ENCODE peak calls at places on chromosomes 7 and 10, in six cellular contexts. Y, Z, E, K, N and S are unnamed samples.

GRCh38 chr7:95632609-95633008 is 36.3 kb upstream of the PDK4 start:
- DNase-seq in Y (no peak), Z (no peak), E (no peak), K (no peak), N (no peak), S (no peak)

GRCh38 chr7:80060218-80060806 is 74.3 kb upstream of the GNAI1 start:
- DNase-seq in Y (no peak), Z (no peak), E (peak), K (peak), N (no peak), S (no peak)

GRCh38 chr7:129553861-129554530 is 51.7 kb downstream of the SMKR1 start:
- DNase-seq in Y (no peak), Z (no peak), E (no peak), K (no peak), N (no peak), S (no peak)

GRCh38 chr7:128030999-128031681 is at the start of gene LRRC4:
- DNase-seq in Y (no peak), Z (peak), E (peak), K (peak), N (no peak), S (no peak)

GRCh38 chr10:96281444-96282029 is 10.2 kb upstream of the BLNK start:
- DNase-seq in Y (no peak), Z (no peak), E (no peak), K (no peak), N (no peak), S (no peak)

GRCh38 chr10:90530526-90530925 is 327.3 kb downstream of the HTR7 start:
- DNase-seq in Y (no peak), Z (no peak), E (no peak), K (no peak), N (no peak), S (no peak)

GRCh38 chr10:111087331-111087756 is 10.5 kb downstream of the ADRA2A start:
- DNase-seq in Y (no peak), Z (no peak), E (no peak), K (no peak), N (no peak), S (no peak)

GRCh38 chr10:104297697-104298660 is 29.0 kb downstream of the GSTO2 start:
- DNase-seq in Y (peak), Z (no peak), E (no peak), K (no peak), N (no peak), S (no peak)

DNA sequence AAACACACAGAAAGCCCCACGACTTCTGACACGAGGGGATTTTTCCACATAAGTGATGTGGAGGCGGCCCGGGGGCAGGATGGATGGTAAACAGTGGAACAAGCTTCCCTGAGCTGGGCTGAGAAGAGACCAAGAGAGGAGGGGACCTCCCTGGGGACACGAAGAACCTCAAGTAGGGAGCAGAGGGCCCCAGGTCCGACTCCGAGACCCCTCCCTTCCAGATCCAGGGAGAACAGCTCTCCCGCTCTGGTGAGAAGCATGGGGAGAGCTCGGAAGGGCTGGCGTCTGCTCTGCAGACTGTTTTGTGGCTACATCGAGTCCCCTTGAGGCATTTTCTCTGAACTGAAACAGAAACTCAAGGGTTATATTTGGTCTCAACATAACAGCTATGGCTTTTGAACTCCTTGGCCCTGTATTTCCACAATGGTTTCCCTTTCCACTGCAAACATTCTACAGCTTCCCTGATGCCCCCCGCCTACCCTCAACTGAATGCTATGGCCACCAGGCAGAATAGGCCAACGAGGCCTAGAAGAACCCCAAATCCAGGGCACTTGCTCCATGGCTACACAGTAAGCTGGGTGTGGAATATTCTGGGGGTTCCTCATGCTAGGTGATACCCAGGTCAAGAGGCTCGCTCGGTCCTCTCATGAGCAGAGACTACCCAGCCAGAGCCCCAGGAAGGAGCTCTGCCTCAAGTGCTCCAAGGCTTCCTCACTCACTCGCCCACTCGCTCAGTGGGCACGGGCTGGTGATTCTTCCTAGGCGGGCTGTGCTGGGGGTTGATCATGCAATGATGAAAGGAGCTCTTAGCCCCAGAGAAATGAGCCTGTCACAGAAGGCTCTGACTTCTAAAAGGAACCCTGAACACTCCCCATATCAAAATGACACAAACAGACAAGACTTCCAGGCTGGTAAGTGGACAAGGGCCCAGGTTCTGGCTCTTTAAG is 47.5 kb downstream of the FAM53B start:
- DNase-seq in Y (no peak), Z (peak), E (no peak), K (no peak), N (peak), S (no peak)
- H3K27ac ChIP-seq in Y (no peak), Z (peak), E (no peak), K (no peak), N (no peak), S (no peak)

GRCh38 chr10:3095373-3096139 is 28.2 kb downstream of the PFKP start:
- DNase-seq in Y (no peak), Z (no peak), E (peak), K (no peak), N (no peak), S (peak)
- H3K27ac ChIP-seq in Y (no peak), Z (peak), E (peak), K (peak), N (peak), S (peak)

DNA sequence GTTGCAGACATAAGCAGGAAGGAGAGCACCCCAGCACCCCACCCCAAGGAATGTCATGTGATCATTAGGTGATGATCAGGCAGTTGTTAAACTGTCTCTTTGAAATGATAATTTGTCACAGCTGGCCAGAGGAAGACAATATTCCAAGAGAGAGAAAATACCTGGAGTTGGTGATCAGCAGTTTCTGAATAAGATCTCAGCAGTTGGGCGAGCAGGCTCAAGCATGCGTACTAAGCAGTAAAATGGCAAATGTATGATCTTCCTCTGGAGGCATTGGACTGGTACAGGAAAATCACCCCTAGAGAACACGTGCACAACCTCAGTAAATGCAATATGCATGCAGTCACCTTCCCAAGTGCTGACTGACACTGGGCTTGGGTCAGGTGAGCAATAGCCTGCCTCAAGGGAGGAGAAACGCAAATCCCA is 250.1 kb upstream of the MBL2 start:
- DNase-seq in Y (peak), Z (no peak), E (no peak), K (no peak), N (no peak), S (no peak)
- H3K27ac ChIP-seq in Y (peak), Z (no peak), E (no peak), K (no peak), N (no peak), S (no peak)

GRCh38 chr10:43703286-43703685 is 54.6 kb upstream of the ZNF32 start:
- DNase-seq in Y (no peak), Z (peak), E (no peak), K (no peak), N (no peak), S (no peak)
- H3K27ac ChIP-seq in Y (no peak), Z (no peak), E (no peak), K (no peak), N (no peak), S (no peak)

DNA sequence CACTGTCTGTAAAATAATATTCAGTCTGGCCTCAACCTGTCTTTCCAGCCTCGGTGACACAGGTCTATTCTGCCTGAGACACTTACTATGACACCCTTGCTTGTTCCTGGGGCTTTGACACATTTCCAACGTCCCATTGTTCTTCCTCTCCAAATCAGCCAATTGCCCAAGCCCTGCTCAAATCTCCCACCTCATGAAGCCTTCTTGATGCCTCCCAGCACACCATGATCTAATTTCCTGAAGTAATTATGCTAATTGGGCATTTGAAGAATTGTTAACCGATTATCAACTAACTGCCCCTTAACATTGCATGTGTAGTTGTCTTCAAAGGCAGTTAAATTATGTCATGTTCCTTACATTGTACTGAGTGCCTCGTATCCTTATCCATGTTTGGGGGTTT is 33.1 kb downstream of the CAV1 start:
- DNase-seq in Y (no peak), Z (no peak), E (no peak), K (no peak), N (no peak), S (no peak)
- H3K27ac ChIP-seq in Y (no peak), Z (no peak), E (no peak), K (peak), N (peak), S (no peak)

GRCh38 chr10:35888400-35888799 is 246.3 kb upstream of the FZD8 start:
- DNase-seq in Y (no peak), Z (no peak), E (no peak), K (no peak), N (no peak), S (no peak)
- H3K27ac ChIP-seq in Y (no peak), Z (no peak), E (peak), K (no peak), N (no peak), S (peak)

GRCh38 chr7:43615558-43616145 is 32.7 kb downstream of the STK17A start:
- DNase-seq in Y (no peak), Z (no peak), E (no peak), K (no peak), N (no peak), S (no peak)
- H3K27ac ChIP-seq in Y (no peak), Z (no peak), E (no peak), K (no peak), N (peak), S (no peak)